ENCODE peak calls at places on chromosomes 4 and X, in ten cellular contexts. O, N, T, D, S, V, H, M, Z and L are unnamed samples. For H3K9me3 and H3K4me1, the result is how much of the 10 kb centered on the place peaks cover.

GRCh38 chrX:93319604-93320003 is 353.8 kb downstream of the NAP1L3 start:
- DNase-seq in O (no peak), N (no peak), T (no peak), D (no peak), S (no peak), V (no peak), H (no peak), M (no peak), Z (no peak), L (no peak)

GRCh38 chr4:150366487-150366999 is 215.4 kb upstream of the MAB21L2 start:
- DNase-seq in O (no peak), N (no peak), T (no peak), D (no peak), S (no peak), V (no peak), H (no peak), M (no peak), Z (no peak), L (no peak)

GRCh38 chrX:130086414-130087207 is 23.7 kb downstream of the ELF4 start:
- DNase-seq in O (no peak), N (no peak), T (no peak), D (peak), S (no peak), V (peak), H (peak), M (peak), Z (no peak), L (no peak)

GRCh38 chr4:98626350-98626749 is 32.1 kb downstream of the TSPAN5 start:
- DNase-seq in O (peak), N (peak), T (no peak), D (no peak), S (peak), V (no peak), H (no peak), M (no peak), Z (no peak), L (no peak)

GRCh38 chrX:69137911-69138310 is 27.3 kb downstream of the PJA1 start:
- DNase-seq in O (no peak), N (no peak), T (no peak), D (no peak), S (no peak), V (no peak), H (no peak), M (no peak), Z (no peak), L (no peak)

GRCh38 chrX:22105231-22105630 is 73.1 kb downstream of the PHEX start:
- DNase-seq in O (peak), N (peak), T (no peak), D (no peak), S (peak), V (no peak), H (no peak), M (no peak), Z (no peak), L (no peak)

GRCh38 chr4:122152699-122153328 is 683 bp downstream of the BLTP1 start:
- DNase-seq in O (peak), N (peak), T (peak), D (peak), S (peak), V (peak), H (peak), M (no peak), Z (peak), L (peak)

GRCh38 chr4:67765401-67765800 is 11.2 kb upstream of the GNRHR start:
- DNase-seq in O (peak), N (no peak), T (no peak), D (no peak), S (peak), V (no peak), H (no peak), M (no peak), Z (no peak), L (no peak)

GRCh38 chrX:74578137-74578536 is 36.3 kb downstream of the RLIM start:
- DNase-seq in O (no peak), N (no peak), T (no peak), D (no peak), S (no peak), V (no peak), H (no peak), M (no peak), Z (no peak), L (no peak)

GRCh38 chr4:125319311-125319710 is 4.6 kb downstream of the FAT4 start:
- DNase-seq in O (peak), N (no peak), T (no peak), D (no peak), S (peak), V (no peak), H (no peak), M (no peak), Z (no peak), L (no peak)

GRCh38 chr4:38785901-38786402 is 3.2 kb upstream of the TLR10 start:
- DNase-seq in O (no peak), N (peak), T (no peak), D (no peak), S (no peak), V (no peak), H (peak), M (no peak), Z (no peak), L (no peak)

GRCh38 chr4:85682391-85682790 is 207.4 kb downstream of the ARHGAP24 start:
- DNase-seq in O (no peak), N (no peak), T (no peak), D (no peak), S (no peak), V (no peak), H (no peak), M (no peak), Z (no peak), L (no peak)

GRCh38 chr4:120629546-120629945 is 293.0 kb downstream of the PRDM5 start:
- DNase-seq in O (no peak), N (no peak), T (no peak), D (no peak), S (no peak), V (no peak), H (no peak), M (no peak), Z (no peak), L (no peak)

GRCh38 chrX:112874140-112874539 is 33.5 kb upstream of the AMOT start:
- DNase-seq in O (peak), N (no peak), T (no peak), D (no peak), S (peak), V (no peak), H (no peak), M (no peak), Z (no peak), L (no peak)

GRCh38 chr4:151197258-151197657 is 79.7 kb upstream of the PRSS48 start:
- DNase-seq in O (no peak), N (no peak), T (no peak), D (no peak), S (peak), V (no peak), H (no peak), M (no peak), Z (no peak), L (no peak)

GRCh38 chr4:53960843-53961242 is 103.6 kb downstream of the CHIC2 start:
- DNase-seq in O (no peak), N (no peak), T (no peak), D (no peak), S (no peak), V (no peak), H (no peak), M (no peak), Z (no peak), L (no peak)

GRCh38 chr4:185182196-185182595 is 21.6 kb downstream of the CFAP97 start:
- DNase-seq in O (no peak), N (no peak), T (no peak), D (no peak), S (no peak), V (no peak), H (no peak), M (no peak), Z (no peak), L (no peak)

GRCh38 chr4:86940176-86940575 is 5.4 kb downstream of the AFF1 start:
- DNase-seq in O (peak), N (no peak), T (no peak), D (no peak), S (peak), V (no peak), H (no peak), M (no peak), Z (no peak), L (no peak)

GRCh38 chr4:103948244-103949018 is 228.6 kb upstream of the TACR3 start:
- DNase-seq in O (no peak), N (no peak), T (no peak), D (no peak), S (no peak), V (no peak), H (no peak), M (no peak), Z (no peak), L (no peak)

GRCh38 chrX:47448165-47448806 is 34.7 kb downstream of the ZNF41 start:
- DNase-seq in O (no peak), N (no peak), T (no peak), D (no peak), S (no peak), V (no peak), H (no peak), M (no peak), Z (no peak), L (no peak)
- H3K9me3 ChIP-seq in O (under half), N (under half), T (under half), D (under half), S (under half), V (under half), H (under half), M (under half), Z (under half), L (half or more)

DNA sequence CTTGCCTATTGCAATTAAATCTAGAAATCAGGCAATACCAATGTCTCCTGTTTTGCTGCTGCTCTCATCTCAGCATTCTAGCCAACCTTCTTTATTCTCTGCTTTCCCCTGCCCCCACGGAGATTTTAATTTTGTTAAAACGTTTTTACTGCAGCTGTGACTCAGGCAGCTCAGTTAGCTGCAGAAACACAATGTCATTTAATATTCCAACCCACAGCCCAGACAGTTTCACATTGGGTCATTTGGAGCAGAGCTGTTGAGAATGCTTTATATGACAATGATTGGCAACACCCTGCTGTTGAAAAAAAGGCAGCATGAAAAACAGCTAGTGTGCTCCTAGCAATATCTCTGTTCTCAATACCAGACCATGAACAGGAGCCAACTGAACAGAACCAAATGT is 12.6 kb upstream of the SLC10A4 start:
- DNase-seq in O (no peak), N (no peak), T (no peak), D (no peak), S (peak), V (no peak), H (no peak), M (no peak), Z (no peak), L (no peak)
- H3K4me1 ChIP-seq in O (under half), N (under half), T (under half), D (under half), S (under half), V (under half), H (under half), M (under half), Z (under half), L (under half)

DNA sequence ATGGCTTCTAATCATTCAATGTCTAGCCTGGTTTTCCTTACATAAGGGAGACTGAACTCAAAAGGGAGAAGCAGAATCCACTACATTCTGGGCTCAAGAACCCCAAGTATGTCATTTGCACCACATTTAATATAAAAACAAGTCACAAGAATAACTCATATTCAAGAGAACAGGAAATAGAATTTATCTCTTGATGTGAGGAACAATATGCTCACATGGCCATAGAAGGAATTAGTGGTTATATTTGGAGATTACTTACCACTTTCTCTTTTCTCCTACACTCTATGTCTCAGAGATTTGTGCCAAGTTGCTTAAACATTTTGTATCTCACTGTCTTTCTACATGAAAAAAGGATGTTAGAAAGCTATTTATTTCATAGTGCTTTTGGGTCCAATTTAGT is 922.6 kb upstream of the PABPC4L start:
- DNase-seq in O (no peak), N (no peak), T (no peak), D (no peak), S (no peak), V (no peak), H (no peak), M (no peak), Z (no peak), L (no peak)
- H3K9me3 ChIP-seq in O (under half), N (under half), T (under half), D (under half), S (under half), V (under half), H (under half), M (under half), Z (under half), L (under half)

GRCh38 chr4:2874861-2875260 is 31.2 kb downstream of the ADD1 start:
- DNase-seq in O (no peak), N (no peak), T (no peak), D (no peak), S (no peak), V (no peak), H (no peak), M (no peak), Z (no peak), L (no peak)
- H3K4me1 ChIP-seq in O (under half), N (under half), T (under half), D (half or more), S (under half), V (under half), H (half or more), M (under half), Z (under half), L (under half)

GRCh38 chr4:25223770-25224375 is 10.0 kb upstream of the PI4K2B start:
- DNase-seq in O (peak), N (no peak), T (no peak), D (no peak), S (peak), V (no peak), H (no peak), M (no peak), Z (no peak), L (no peak)
- H3K9me3 ChIP-seq in O (under half), N (under half), T (under half), D (under half), S (under half), V (under half), H (under half), M (half or more), Z (under half), L (half or more)

GRCh38 chrX:132443736-132444135 is 45.1 kb downstream of the MBNL3 start:
- DNase-seq in O (no peak), N (no peak), T (no peak), D (no peak), S (no peak), V (no peak), H (no peak), M (no peak), Z (no peak), L (no peak)
- H3K4me1 ChIP-seq in O (under half), N (under half), T (under half), D (under half), S (under half), V (under half), H (under half), M (under half), Z (under half), L (under half)

GRCh38 chrX:82087699-82088098 is 885.8 kb downstream of the SH3BGRL start:
- DNase-seq in O (no peak), N (no peak), T (peak), D (no peak), S (no peak), V (no peak), H (no peak), M (no peak), Z (peak), L (peak)
- H3K9me3 ChIP-seq in O (under half), N (under half), T (under half), D (under half), S (under half), V (under half), H (under half), M (under half), Z (under half), L (under half)